ENCODE peak calls at places on chromosomes 7 and 10, in eight cellular contexts. One of them, this sample, is unnamed.

GRCh38 chr10:75238182-75239180 is 2.7 kb upstream of the COMTD1 start:
- DNase-seq in endothelial cell: no peak
- DNase-seq in colonic mucosa: no peak
- DNase-seq in GM12878: no peak
- DNase-seq in choroid plexus epithelial cell: no peak
- DNase-seq in epithelial cell of esophagus: no peak
- DNase-seq in tibial nerve: no peak
- DNase-seq in NB4: peak
- DNase-seq in this sample: no peak

GRCh38 chr7:86130268-86130667 is 513.4 kb upstream of the GRM3 start:
- DNase-seq in endothelial cell: no peak
- DNase-seq in colonic mucosa: no peak
- DNase-seq in GM12878: no peak
- DNase-seq in choroid plexus epithelial cell: no peak
- DNase-seq in epithelial cell of esophagus: no peak
- DNase-seq in tibial nerve: no peak
- DNase-seq in NB4: no peak
- DNase-seq in this sample: no peak

GRCh38 chr7:140214075-140214684 is 37.4 kb upstream of the KDM7A start:
- DNase-seq in endothelial cell: no peak
- DNase-seq in colonic mucosa: peak
- DNase-seq in GM12878: peak
- DNase-seq in choroid plexus epithelial cell: peak
- DNase-seq in epithelial cell of esophagus: peak
- DNase-seq in tibial nerve: no peak
- DNase-seq in NB4: no peak
- DNase-seq in this sample: no peak

GRCh38 chr10:122062831-122063674 is 74.1 kb downstream of the TACC2 start:
- DNase-seq in endothelial cell: peak
- DNase-seq in colonic mucosa: peak
- DNase-seq in GM12878: no peak
- DNase-seq in choroid plexus epithelial cell: peak
- DNase-seq in epithelial cell of esophagus: peak
- DNase-seq in tibial nerve: peak
- DNase-seq in NB4: peak
- DNase-seq in this sample: no peak

GRCh38 chr10:94274142-94274787 is 88.5 kb downstream of the NOC3L start:
- DNase-seq in endothelial cell: no peak
- DNase-seq in colonic mucosa: peak
- DNase-seq in GM12878: no peak
- DNase-seq in choroid plexus epithelial cell: peak
- DNase-seq in epithelial cell of esophagus: no peak
- DNase-seq in tibial nerve: peak
- DNase-seq in NB4: no peak
- DNase-seq in this sample: no peak

GRCh38 chr10:6936931-6937330 is 356.9 kb upstream of the PRKCQ start:
- DNase-seq in endothelial cell: no peak
- DNase-seq in colonic mucosa: no peak
- DNase-seq in GM12878: no peak
- DNase-seq in choroid plexus epithelial cell: no peak
- DNase-seq in epithelial cell of esophagus: no peak
- DNase-seq in tibial nerve: no peak
- DNase-seq in NB4: no peak
- DNase-seq in this sample: no peak

GRCh38 chr7:82595176-82595575 is 151.6 kb upstream of the CACNA2D1 start:
- DNase-seq in endothelial cell: no peak
- DNase-seq in colonic mucosa: no peak
- DNase-seq in GM12878: no peak
- DNase-seq in choroid plexus epithelial cell: peak
- DNase-seq in epithelial cell of esophagus: no peak
- DNase-seq in tibial nerve: no peak
- DNase-seq in NB4: no peak
- DNase-seq in this sample: no peak

GRCh38 chr10:53754851-53755250 is 982.3 kb upstream of the MBL2 start:
- DNase-seq in endothelial cell: peak
- DNase-seq in colonic mucosa: no peak
- DNase-seq in GM12878: no peak
- DNase-seq in choroid plexus epithelial cell: no peak
- DNase-seq in epithelial cell of esophagus: no peak
- DNase-seq in tibial nerve: no peak
- DNase-seq in NB4: no peak
- DNase-seq in this sample: no peak

GRCh38 chr7:27723086-27723485 is 16.9 kb upstream of the TAX1BP1 start:
- DNase-seq in endothelial cell: peak
- DNase-seq in colonic mucosa: no peak
- DNase-seq in GM12878: no peak
- DNase-seq in choroid plexus epithelial cell: peak
- DNase-seq in epithelial cell of esophagus: peak
- DNase-seq in tibial nerve: no peak
- DNase-seq in NB4: peak
- DNase-seq in this sample: no peak

GRCh38 chr10:125722811-125723210 is 3.3 kb downstream of the EDRF1 start:
- DNase-seq in endothelial cell: no peak
- DNase-seq in colonic mucosa: no peak
- DNase-seq in GM12878: no peak
- DNase-seq in choroid plexus epithelial cell: no peak
- DNase-seq in epithelial cell of esophagus: no peak
- DNase-seq in tibial nerve: no peak
- DNase-seq in NB4: no peak
- DNase-seq in this sample: no peak

GRCh38 chr7:157481389-157481788 is 144.6 kb downstream of the DNAJB6 start:
- DNase-seq in endothelial cell: no peak
- DNase-seq in colonic mucosa: no peak
- DNase-seq in GM12878: no peak
- DNase-seq in choroid plexus epithelial cell: no peak
- DNase-seq in epithelial cell of esophagus: no peak
- DNase-seq in tibial nerve: no peak
- DNase-seq in NB4: no peak
- DNase-seq in this sample: no peak

GRCh38 chr7:155412416-155413253 is 45.3 kb upstream of the EN2 start:
- DNase-seq in endothelial cell: peak
- DNase-seq in colonic mucosa: peak
- DNase-seq in GM12878: no peak
- DNase-seq in choroid plexus epithelial cell: peak
- DNase-seq in epithelial cell of esophagus: peak
- DNase-seq in tibial nerve: no peak
- DNase-seq in NB4: peak
- DNase-seq in this sample: peak

GRCh38 chr7:149422065-149422913 is 38.6 kb downstream of the ZNF777 start:
- DNase-seq in endothelial cell: peak
- DNase-seq in colonic mucosa: peak
- DNase-seq in GM12878: peak
- DNase-seq in choroid plexus epithelial cell: peak
- DNase-seq in epithelial cell of esophagus: peak
- DNase-seq in tibial nerve: no peak
- DNase-seq in NB4: peak
- DNase-seq in this sample: peak
- TF ChIP-seq CTCF in endothelial cell: peak
- TF ChIP-seq CTCF in colonic mucosa: peak
- TF ChIP-seq CTCF in GM12878: peak
- TF ChIP-seq CTCF in choroid plexus epithelial cell: peak
- TF ChIP-seq CTCF in epithelial cell of esophagus: no peak
- TF ChIP-seq CTCF in tibial nerve: peak
- TF ChIP-seq CTCF in NB4: peak
- TF ChIP-seq CTCF in this sample: peak

DNA sequence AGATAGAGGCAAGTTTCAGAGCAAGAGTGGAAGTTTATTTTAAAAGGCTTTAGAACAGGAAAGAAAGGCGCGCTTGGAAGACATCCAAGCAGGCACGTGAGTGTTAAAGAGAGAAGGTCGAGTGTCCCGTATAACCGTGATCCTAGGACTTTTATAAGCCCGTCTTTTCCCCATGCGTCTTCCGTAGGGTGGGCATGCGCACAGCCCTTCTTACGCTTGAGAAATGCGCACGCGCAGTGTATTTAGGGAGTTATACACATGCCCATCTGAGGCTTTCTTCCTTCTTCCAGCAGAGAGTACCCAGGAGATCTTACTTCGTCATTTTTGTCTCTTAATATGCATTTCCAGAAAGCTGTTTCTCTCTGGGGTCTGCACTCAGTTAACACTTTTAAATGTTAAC is 52.4 kb downstream of the CALD1 start:
- DNase-seq in endothelial cell: no peak
- DNase-seq in colonic mucosa: no peak
- DNase-seq in GM12878: no peak
- DNase-seq in choroid plexus epithelial cell: peak
- DNase-seq in epithelial cell of esophagus: no peak
- DNase-seq in tibial nerve: no peak
- DNase-seq in NB4: no peak
- DNase-seq in this sample: no peak
- TF ChIP-seq CTCF in endothelial cell: no peak
- TF ChIP-seq CTCF in colonic mucosa: no peak
- TF ChIP-seq CTCF in GM12878: no peak
- TF ChIP-seq CTCF in choroid plexus epithelial cell: no peak
- TF ChIP-seq CTCF in epithelial cell of esophagus: no peak
- TF ChIP-seq CTCF in tibial nerve: no peak
- TF ChIP-seq CTCF in NB4: no peak
- TF ChIP-seq CTCF in this sample: no peak

DNA sequence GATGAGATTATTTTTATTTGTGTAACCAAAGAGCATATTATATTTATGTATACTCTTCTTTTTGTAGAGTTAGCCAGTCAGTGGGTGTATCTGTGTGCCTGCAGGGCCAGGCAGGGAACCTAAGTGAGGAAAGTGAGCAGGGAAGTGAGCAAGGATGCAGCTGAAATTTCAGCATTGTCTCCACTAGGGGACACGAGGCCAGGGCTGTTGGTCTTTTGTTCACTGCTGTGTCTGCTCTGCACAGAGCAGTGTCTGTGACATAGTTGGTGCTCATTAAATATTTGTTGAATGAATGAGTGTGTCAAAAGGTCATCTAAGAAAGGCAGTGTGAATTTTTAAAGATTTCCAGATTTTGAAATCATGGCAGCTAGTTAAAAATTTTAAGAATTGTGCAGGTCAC is 51.8 kb downstream of the SUGCT start:
- DNase-seq in endothelial cell: no peak
- DNase-seq in colonic mucosa: no peak
- DNase-seq in GM12878: no peak
- DNase-seq in choroid plexus epithelial cell: no peak
- DNase-seq in epithelial cell of esophagus: no peak
- DNase-seq in tibial nerve: no peak
- DNase-seq in NB4: no peak
- DNase-seq in this sample: no peak
- TF ChIP-seq CTCF in endothelial cell: no peak
- TF ChIP-seq CTCF in colonic mucosa: no peak
- TF ChIP-seq CTCF in GM12878: no peak
- TF ChIP-seq CTCF in choroid plexus epithelial cell: peak
- TF ChIP-seq CTCF in epithelial cell of esophagus: peak
- TF ChIP-seq CTCF in tibial nerve: no peak
- TF ChIP-seq CTCF in NB4: peak
- TF ChIP-seq CTCF in this sample: no peak

GRCh38 chr10:113980408-113981087 is 63.1 kb upstream of the ADRB1 start:
- DNase-seq in endothelial cell: no peak
- DNase-seq in colonic mucosa: no peak
- DNase-seq in GM12878: no peak
- DNase-seq in choroid plexus epithelial cell: no peak
- DNase-seq in epithelial cell of esophagus: peak
- DNase-seq in tibial nerve: no peak
- DNase-seq in NB4: no peak
- DNase-seq in this sample: no peak
- TF ChIP-seq CTCF in endothelial cell: no peak
- TF ChIP-seq CTCF in colonic mucosa: no peak
- TF ChIP-seq CTCF in GM12878: no peak
- TF ChIP-seq CTCF in choroid plexus epithelial cell: peak
- TF ChIP-seq CTCF in epithelial cell of esophagus: peak
- TF ChIP-seq CTCF in tibial nerve: no peak
- TF ChIP-seq CTCF in NB4: peak
- TF ChIP-seq CTCF in this sample: no peak

GRCh38 chr7:91082854-91083495 is 181.3 kb upstream of the FZD1 start:
- DNase-seq in endothelial cell: no peak
- DNase-seq in colonic mucosa: no peak
- DNase-seq in GM12878: no peak
- DNase-seq in choroid plexus epithelial cell: peak
- DNase-seq in epithelial cell of esophagus: peak
- DNase-seq in tibial nerve: no peak
- DNase-seq in NB4: peak
- DNase-seq in this sample: no peak
- TF ChIP-seq CTCF in endothelial cell: peak
- TF ChIP-seq CTCF in colonic mucosa: peak
- TF ChIP-seq CTCF in GM12878: peak
- TF ChIP-seq CTCF in choroid plexus epithelial cell: peak
- TF ChIP-seq CTCF in epithelial cell of esophagus: peak
- TF ChIP-seq CTCF in tibial nerve: peak
- TF ChIP-seq CTCF in NB4: peak
- TF ChIP-seq CTCF in this sample: peak

DNA sequence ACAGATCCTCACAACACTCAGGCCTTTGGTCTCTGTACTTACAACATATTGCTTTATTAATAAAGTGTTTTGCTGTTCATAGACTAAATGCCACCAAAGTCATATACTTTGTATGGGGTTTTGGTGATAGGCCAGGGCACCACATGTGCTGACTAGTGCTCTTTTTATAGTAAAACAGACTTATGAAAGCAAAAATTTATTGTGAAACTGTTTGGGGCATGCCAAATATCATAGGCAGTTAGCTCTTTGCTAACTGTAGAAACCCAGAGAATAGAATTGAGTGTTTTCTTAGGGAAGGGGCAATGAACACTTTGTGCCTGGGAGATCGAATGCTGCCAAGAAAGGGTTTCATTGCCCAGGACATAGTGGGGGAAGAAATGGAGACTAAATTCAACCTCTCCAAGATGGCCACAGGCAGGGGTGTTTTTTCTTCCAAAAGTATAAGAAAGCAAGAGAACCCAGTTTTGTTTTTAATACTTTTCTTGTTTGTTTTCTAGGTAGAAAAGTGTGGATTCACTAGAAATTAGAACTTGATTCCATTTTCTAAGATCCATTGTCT is 142.7 kb downstream of the TRIL start:
- DNase-seq in endothelial cell: no peak
- DNase-seq in colonic mucosa: no peak
- DNase-seq in GM12878: peak
- DNase-seq in choroid plexus epithelial cell: peak
- DNase-seq in epithelial cell of esophagus: no peak
- DNase-seq in tibial nerve: no peak
- DNase-seq in NB4: no peak
- DNase-seq in this sample: no peak
- TF ChIP-seq CTCF in endothelial cell: no peak
- TF ChIP-seq CTCF in colonic mucosa: no peak
- TF ChIP-seq CTCF in GM12878: no peak
- TF ChIP-seq CTCF in choroid plexus epithelial cell: no peak
- TF ChIP-seq CTCF in epithelial cell of esophagus: no peak
- TF ChIP-seq CTCF in tibial nerve: no peak
- TF ChIP-seq CTCF in NB4: no peak
- TF ChIP-seq CTCF in this sample: no peak

This sample was measured in GM13976.